ENCODE peak calls at places on chromosome 9, in nine cellular contexts. B, K, A, H, T, V, L, O and Q are unnamed samples.
A peak's percentile ranks its signal among the peaks of the same experiment; 100 is the strongest.

GRCh38 chr9:135550344-135550918 is 4.5 kb downstream of the OBP2A start:
- DNase-seq in L (no peak), A (peak; percentile 63), T (no peak), V (no peak), O (no peak), K (no peak), H (no peak), B (no peak), Q (no peak)

GRCh38 chr9:93268551-93269314 is 84.8 kb downstream of the WNK2 start:
- DNase-seq in H (no peak), V (no peak), K (no peak), L (no peak), O (no peak), A (no peak), T (no peak), B (no peak), Q (peak; percentile 72)

GRCh38 chr9:113650207-113651131 is 186.9 kb downstream of the RGS3 start:
- DNase-seq in L (peak; percentile 78), O (peak; percentile 88), H (no peak), T (no peak), B (no peak), A (no peak), V (peak; percentile 49), K (no peak), Q (peak; percentile 24)

GRCh38 chr9:135687216-135687615 is 12.1 kb downstream of the SOHLH1 start:
- DNase-seq in H (no peak), T (no peak), V (no peak), A (peak; percentile 74), K (no peak), B (no peak), L (no peak), O (no peak), Q (no peak)

GRCh38 chr9:90142580-90142979 is 500.0 kb downstream of the DIRAS2 start:
- DNase-seq in A (no peak), O (peak; percentile 25), B (peak; percentile 17), K (no peak), V (peak; percentile 25), L (peak; percentile 48), H (no peak), T (no peak), Q (peak; percentile 74)

GRCh38 chr9:101458955-101459631 is 23.5 kb upstream of the ALDOB start:
- DNase-seq in V (no peak), A (no peak), O (peak; percentile 83), K (no peak), B (no peak), H (no peak), T (no peak), L (peak; percentile 81), Q (no peak)

GRCh38 chr9:123568691-123569342 is 212.8 kb downstream of the CRB2 start:
- DNase-seq in A (no peak), L (no peak), H (no peak), O (peak; percentile 50), K (no peak), B (no peak), T (no peak), V (no peak), Q (no peak)

GRCh38 chr9:137278061-137278912 is 761 bp downstream of the TOR4A start:
- DNase-seq in A (peak; percentile 86), H (no peak), K (peak; percentile 53), L (no peak), O (no peak), T (no peak), V (peak; percentile 59), B (peak; percentile 24), Q (peak; percentile 67)

GRCh38 chr9:2053883-2054845 is 39.0 kb downstream of the SMARCA2 start:
- DNase-seq in L (no peak), K (no peak), B (no peak), H (peak; percentile 95), V (no peak), A (no peak), T (peak; percentile 4), O (peak; percentile 47), Q (peak; percentile 87)

GRCh38 chr9:74528207-74528606 is 31.1 kb downstream of the RORB start:
- DNase-seq in V (no peak), B (no peak), K (no peak), T (no peak), O (no peak), H (no peak), A (no peak), L (no peak), Q (no peak)

GRCh38 chr9:125807065-125807464 is 59.9 kb downstream of the PBX3 start:
- DNase-seq in L (peak; percentile 12), H (no peak), T (no peak), A (no peak), B (no peak), O (peak; percentile 61), V (no peak), K (no peak), Q (no peak)

GRCh38 chr9:64773491-64773931 is 511.5 kb downstream of the FOXD4L5 start:
- DNase-seq in K (no peak), B (no peak), O (no peak), L (no peak), V (peak; percentile 7), A (peak; percentile 71), H (no peak), T (no peak), Q (peak; percentile 46)

GRCh38 chr9:94801685-94802084 is 75.2 kb downstream of the AOPEP start:
- DNase-seq in H (no peak), A (no peak), T (no peak), V (no peak), K (no peak), B (no peak), O (peak; percentile 58), L (no peak), Q (no peak)

GRCh38 chr9:124454791-124455443 is 4.7 kb downstream of the ADGRD2 start:
- DNase-seq in L (no peak), H (no peak), T (no peak), B (no peak), K (no peak), V (no peak), O (no peak), A (peak; percentile 73), Q (no peak)

GRCh38 chr9:87035868-87036267 is 88.6 kb upstream of the GAS1 start:
- DNase-seq in L (no peak), V (no peak), T (no peak), K (no peak), B (peak; percentile 84), H (no peak), O (no peak), A (no peak), Q (no peak)

GRCh38 chr9:135240871-135241311 is 153.4 kb downstream of the OLFM1 start:
- DNase-seq in L (no peak), T (no peak), B (peak; percentile 39), O (no peak), H (no peak), K (no peak), A (no peak), V (no peak), Q (no peak)

GRCh38 chr9:17528859-17529258 is 50.0 kb upstream of the SH3GL2 start:
- DNase-seq in K (no peak), A (no peak), O (peak; percentile 10), L (peak; percentile 14), V (no peak), H (no peak), B (no peak), T (no peak), Q (no peak)

GRCh38 chr9:110106698-110107097 is 101.3 kb downstream of the C9orf152 start:
- DNase-seq in A (no peak), O (no peak), K (no peak), B (no peak), T (no peak), H (no peak), L (no peak), V (no peak), Q (no peak)

GRCh38 chr9:126420643-126421564 is 94.3 kb downstream of the MVB12B start:
- DNase-seq in A (no peak), L (peak; percentile 55), H (no peak), K (no peak), B (no peak), V (no peak), O (peak; percentile 58), T (no peak), Q (no peak)

GRCh38 chr9:28951945-28952344 is 1378.7 kb upstream of the C9orf72 start:
- DNase-seq in T (no peak), L (peak; percentile 23), K (no peak), A (no peak), H (no peak), V (no peak), O (no peak), B (no peak), Q (no peak)

GRCh38 chr9:98960409-98960808 is 16.7 kb downstream of the COL15A1 start:
- DNase-seq in K (no peak), B (no peak), H (no peak), T (no peak), V (no peak), A (no peak), L (no peak), O (no peak), Q (no peak)
- H3K27ac ChIP-seq in K (no peak overlapping the region), B (peak overlapping the region; percentile 31), H (no peak overlapping the region), T (no peak overlapping the region), V (no peak overlapping the region), A (no peak overlapping the region), L (no peak overlapping the region), O (peak overlapping the region; percentile 86), Q (no peak overlapping the region)

GRCh38 chr9:34996181-34996904 is 6.8 kb downstream of the DNAJB5 start:
- DNase-seq in K (no peak), T (no peak), A (peak; percentile 47), L (no peak), H (no peak), B (no peak), V (no peak), O (no peak), Q (no peak)
- H3K4me1 ChIP-seq in K (peaks cover 63% of the 10 kb centered on the region), T (peaks cover 58% of the 10 kb centered on the region), A (peaks cover 21% of the 10 kb centered on the region), L (peaks cover 38% of the 10 kb centered on the region), H (peaks cover 25% of the 10 kb centered on the region), B (peaks cover 20% of the 10 kb centered on the region), V (peaks cover 19% of the 10 kb centered on the region), O (peaks cover 38% of the 10 kb centered on the region), Q (no peaks in the 10 kb centered on the region)

GRCh38 chr9:96655198-96655851 is at the start of gene PRXL2C:
- DNase-seq in V (peak; percentile 89), O (peak; percentile 52), H (no peak), L (peak; percentile 77), A (peak; percentile 99), B (peak; percentile 87), T (peak; percentile 71), K (peak; percentile 91), Q (peak; percentile 95)

GRCh38 chr9:96651626-96652025 is 3.5 kb downstream of the PRXL2C start:
- DNase-seq in B (no peak), L (peak; percentile 39), T (no peak), O (peak; percentile 51), K (no peak), H (no peak), V (no peak), A (no peak), Q (no peak)

GRCh38 chr9:96649620-96650323 is 5.3 kb downstream of the PRXL2C start:
- DNase-seq in B (no peak), T (peak; percentile 13), O (no peak), A (no peak), V (no peak), H (no peak), K (no peak), L (no peak), Q (no peak)

GRCh38 chr9:96654450-96655197 is 493 bp downstream of the PRXL2C start:
- DNase-seq in B (peak; percentile 77), K (peak; percentile 91), V (peak; percentile 81), T (peak; percentile 61), H (no peak), O (peak; percentile 86), A (peak; percentile 96), L (peak; percentile 88), Q (peak; percentile 63)
- TF ChIP-seq POLR2A in B (peak; percentile 48), K (peak; percentile 47), V (peak; percentile 85), T (peak; percentile 74), H (no peak), O (peak; percentile 12), A (no peak), L (peak; percentile 14), Q (peak; percentile 29)

GRCh38 chr9:35695801-35696420 is 6.2 kb upstream of the TPM2 start:
- DNase-seq in A (no peak), B (no peak), H (no peak), K (no peak), V (no peak), O (peak; percentile 22), T (no peak), L (peak; percentile 59), Q (no peak)
- H3K27ac ChIP-seq in A (peak overlapping the region; percentile 83), B (peak overlapping the region; percentile 62), H (no peak overlapping the region), K (no peak overlapping the region), V (no peak overlapping the region), O (peak overlapping the region; percentile 4), T (peak overlapping the region; percentile 37), L (peak overlapping the region; percentile 25), Q (peak overlapping the region; percentile 23)